ENCODE peak calls at places on chromosome 14, in six cellular contexts. S is right lobe of liver, Q is testis, G is lower leg skin, K is HCT116, N is IMR-90. M is an unnamed sample.

GRCh38 chr14:65414961-65415589 is 2.5 kb downstream of the FUT8 start:
- DNase-seq in S (no peak), Q (peak), G (no peak), K (no peak), N (peak), M (peak)

GRCh38 chr14:63282997-63283396 is 35.7 kb downstream of the GPHB5 start:
- DNase-seq in S (no peak), Q (no peak), G (no peak), K (no peak), N (no peak), M (no peak)

GRCh38 chr14:95498622-95499353 is 17.7 kb downstream of the SYNE3 start:
- DNase-seq in S (peak), Q (peak), G (no peak), K (no peak), N (peak), M (no peak)

GRCh38 chr14:59570122-59570521 is 6.5 kb downstream of the CCDC175 start:
- DNase-seq in S (no peak), Q (no peak), G (no peak), K (no peak), N (no peak), M (no peak)

GRCh38 chr14:43147480-43147879 is 1359.6 kb downstream of the FSCB start:
- DNase-seq in S (no peak), Q (no peak), G (no peak), K (no peak), N (peak), M (no peak)

GRCh38 chr14:89013698-89014569 is 189.5 kb downstream of the TTC8 start:
- DNase-seq in S (no peak), Q (no peak), G (no peak), K (no peak), N (no peak), M (no peak)

GRCh38 chr14:96027356-96028335 is 11.5 kb upstream of the C14orf132 start:
- DNase-seq in S (no peak), Q (no peak), G (no peak), K (no peak), N (no peak), M (no peak)

GRCh38 chr14:70887207-70888150 is 19.8 kb upstream of the PCNX1 start:
- DNase-seq in S (no peak), Q (no peak), G (no peak), K (no peak), N (peak), M (no peak)

GRCh38 chr14:105061428-105062047 is 3.7 kb downstream of the GPR132 start:
- DNase-seq in S (peak), Q (no peak), G (no peak), K (no peak), N (no peak), M (peak)

DNA sequence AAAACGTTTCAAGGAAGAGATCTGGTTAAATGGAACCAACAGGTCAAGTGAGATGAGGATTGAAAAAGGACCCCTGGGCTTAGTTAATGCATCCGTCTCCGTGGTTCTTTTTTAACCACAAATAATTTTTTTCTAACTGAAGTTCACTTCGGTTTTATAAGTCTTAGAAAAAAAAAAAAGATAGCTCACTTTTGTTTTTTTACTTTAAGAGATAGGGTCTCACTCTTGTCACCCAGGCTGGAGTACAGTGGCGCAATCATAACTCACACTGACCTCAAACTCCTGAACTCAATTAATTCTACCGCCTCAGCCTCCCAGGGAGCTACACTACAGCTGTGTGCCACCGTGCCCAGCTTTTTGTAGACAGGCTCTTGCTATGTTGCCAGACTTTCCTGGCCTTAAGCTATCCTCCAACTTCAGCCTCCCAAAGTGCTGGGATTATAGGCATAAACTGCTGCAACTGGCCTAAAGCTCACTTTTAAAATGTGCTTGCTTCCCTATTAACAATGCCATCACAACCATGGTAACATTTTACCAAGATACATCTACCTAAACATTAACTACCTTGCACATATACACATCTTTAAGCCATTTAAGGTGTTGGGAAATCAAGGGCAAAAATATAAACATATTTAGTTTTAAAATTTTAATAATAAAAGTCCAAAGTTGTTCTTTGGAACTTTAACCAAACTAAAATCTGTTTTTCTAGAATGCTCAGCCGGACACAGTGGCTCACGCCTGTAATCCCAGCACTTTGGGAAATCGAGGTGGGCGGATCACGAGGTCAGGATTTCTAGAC is 11.6 kb downstream of the HNRNPC start:
- DNase-seq in S (no peak), Q (no peak), G (no peak), K (no peak), N (no peak), M (no peak)
- TF ChIP-seq POLR2A in S (no peak), Q (no peak), G (no peak), K (no peak), N (no peak), M (no peak)

GRCh38 chr14:101064121-101064661 is 160.7 kb upstream of the RTL1 start:
- DNase-seq in S (no peak), Q (no peak), G (no peak), K (no peak), N (no peak), M (no peak)
- TF ChIP-seq POLR2A in S (no peak), Q (no peak), G (no peak), K (no peak), N (no peak), M (no peak)

GRCh38 chr14:73759714-73760597 is 45.8 kb upstream of the PNMA1 start:
- DNase-seq in S (peak), Q (peak), G (peak), K (peak), N (peak), M (peak)

GRCh38 chr14:73757876-73758391 is 43.8 kb upstream of the PNMA1 start:
- DNase-seq in S (no peak), Q (no peak), G (peak), K (no peak), N (no peak), M (no peak)

GRCh38 chr14:73759183-73759713 is 45.1 kb upstream of the PNMA1 start:
- DNase-seq in S (peak), Q (peak), G (no peak), K (no peak), N (peak), M (peak)

GRCh38 chr14:73757381-73757780 is 43.2 kb upstream of the PNMA1 start:
- DNase-seq in S (no peak), Q (no peak), G (no peak), K (no peak), N (no peak), M (no peak)

GRCh38 chr14:73758392-73759182 is 44.4 kb upstream of the PNMA1 start:
- DNase-seq in S (peak), Q (peak), G (no peak), K (peak), N (peak), M (peak)
- TF ChIP-seq POLR2A in S (peak), Q (no peak), G (no peak), K (no peak), N (no peak), M (no peak)

GRCh38 chr14:21060590-21061346 is 3.1 kb downstream of the RNASE8 start:
- DNase-seq in S (no peak), Q (no peak), G (no peak), K (no peak), N (no peak), M (no peak)
- TF ChIP-seq POLR2A in S (no peak), Q (no peak), G (no peak), K (no peak), N (no peak), M (no peak)